ENCODE peak calls at places on chromosomes 2 and 18, in four cellular contexts. One of them, this sample, is unnamed.

GRCh38 chr2:53751728-53752127 is 15.9 kb upstream of the CHAC2 start:
- DNase-seq in neuronal stem cell: no peak
- DNase-seq in trophoblast cell: no peak
- DNase-seq in mesendoderm: no peak
- DNase-seq in this sample: peak; percentile 71

GRCh38 chr18:80225685-80226084 is 21.6 kb downstream of the PARD6G start:
- DNase-seq in neuronal stem cell: no peak
- DNase-seq in trophoblast cell: no peak
- DNase-seq in mesendoderm: no peak
- DNase-seq in this sample: no peak

GRCh38 chr18:7830468-7830867 is 263.4 kb downstream of the PTPRM start:
- DNase-seq in neuronal stem cell: no peak
- DNase-seq in mesendoderm: peak; percentile 50
- DNase-seq in trophoblast cell: no peak
- DNase-seq in this sample: no peak

GRCh38 chr2:111162718-111163331 is 42.1 kb downstream of the BCL2L11 start:
- DNase-seq in mesendoderm: no peak
- DNase-seq in trophoblast cell: peak; percentile 5
- DNase-seq in neuronal stem cell: no peak
- DNase-seq in this sample: peak; percentile 43

GRCh38 chr18:70422061-70422965 is 133.5 kb downstream of the SOCS6 start:
- DNase-seq in trophoblast cell: peak; percentile 10
- DNase-seq in neuronal stem cell: no peak
- DNase-seq in mesendoderm: peak; percentile 67
- DNase-seq in this sample: peak; percentile 93

GRCh38 chr18:74942319-74942910 is 266.5 kb downstream of the PTGR3 start:
- DNase-seq in trophoblast cell: peak; percentile 3
- DNase-seq in neuronal stem cell: no peak
- DNase-seq in mesendoderm: no peak
- DNase-seq in this sample: peak; percentile 75

GRCh38 chr18:73942081-73942625 is 205.5 kb downstream of the FBXO15 start:
- DNase-seq in mesendoderm: no peak
- DNase-seq in neuronal stem cell: no peak
- DNase-seq in trophoblast cell: no peak
- DNase-seq in this sample: no peak

GRCh38 chr2:189625636-189626035 is 35.6 kb upstream of the ASNSD1 start:
- DNase-seq in trophoblast cell: no peak
- DNase-seq in neuronal stem cell: no peak
- DNase-seq in mesendoderm: no peak
- DNase-seq in this sample: no peak

GRCh38 chr2:85913854-85914524 is 25.2 kb upstream of the ST3GAL5 start:
- DNase-seq in neuronal stem cell: no peak
- DNase-seq in mesendoderm: no peak
- DNase-seq in trophoblast cell: no peak
- DNase-seq in this sample: peak; percentile 57

GRCh38 chr18:1464444-1465217 is 560.0 kb downstream of the ADCYAP1 start:
- DNase-seq in neuronal stem cell: no peak
- DNase-seq in mesendoderm: no peak
- DNase-seq in trophoblast cell: no peak
- DNase-seq in this sample: no peak

GRCh38 chr2:229660951-229661350 is 53.4 kb downstream of the DNER start:
- DNase-seq in trophoblast cell: no peak
- DNase-seq in neuronal stem cell: no peak
- DNase-seq in mesendoderm: peak; percentile 5
- DNase-seq in this sample: no peak

GRCh38 chr2:208077286-208077685 is 47.0 kb downstream of the CRYGD start:
- DNase-seq in trophoblast cell: no peak
- DNase-seq in mesendoderm: no peak
- DNase-seq in neuronal stem cell: no peak
- DNase-seq in this sample: peak; percentile 5

GRCh38 chr2:43539436-43539835 is 56.4 kb downstream of the THADA start:
- DNase-seq in mesendoderm: no peak
- DNase-seq in neuronal stem cell: no peak
- DNase-seq in trophoblast cell: no peak
- DNase-seq in this sample: no peak

GRCh38 chr18:183769-184168 is 25.4 kb downstream of the USP14 start:
- DNase-seq in trophoblast cell: no peak
- DNase-seq in neuronal stem cell: no peak
- DNase-seq in mesendoderm: no peak
- DNase-seq in this sample: no peak

GRCh38 chr2:122031544-122032263 is 276.3 kb downstream of the TSN start:
- DNase-seq in neuronal stem cell: no peak
- DNase-seq in mesendoderm: no peak
- DNase-seq in trophoblast cell: no peak
- DNase-seq in this sample: peak; percentile 27

GRCh38 chr2:96693286-96694200 is 46.3 kb downstream of the LMAN2L start:
- DNase-seq in trophoblast cell: no peak
- DNase-seq in mesendoderm: no peak
- DNase-seq in neuronal stem cell: no peak
- DNase-seq in this sample: no peak

GRCh38 chr2:209411296-209411695 is 12.6 kb upstream of the MAP2 start:
- DNase-seq in trophoblast cell: no peak
- DNase-seq in neuronal stem cell: no peak
- DNase-seq in mesendoderm: no peak
- DNase-seq in this sample: no peak

GRCh38 chr2:235127909-235128308 is 176.1 kb downstream of the SH3BP4 start:
- DNase-seq in neuronal stem cell: no peak
- DNase-seq in mesendoderm: no peak
- DNase-seq in trophoblast cell: no peak
- DNase-seq in this sample: no peak

GRCh38 chr2:235026137-235026536 is 74.3 kb downstream of the SH3BP4 start:
- DNase-seq in mesendoderm: peak; percentile 49
- DNase-seq in trophoblast cell: peak; percentile 38
- DNase-seq in neuronal stem cell: no peak
- DNase-seq in this sample: peak; percentile 88

GRCh38 chr2:15842771-15843666 is 97.3 kb upstream of the MYCN start:
- DNase-seq in mesendoderm: peak; percentile 37
- DNase-seq in neuronal stem cell: no peak
- DNase-seq in trophoblast cell: no peak
- DNase-seq in this sample: no peak

GRCh38 chr2:102619414-102620319 is at the start of gene SLC9A2:
- DNase-seq in neuronal stem cell: peak; percentile 48
- DNase-seq in trophoblast cell: peak; percentile 6
- DNase-seq in mesendoderm: peak; percentile 61
- DNase-seq in this sample: no peak

GRCh38 chr2:134670955-134671354 is 47.8 kb downstream of the TMEM163 start:
- DNase-seq in neuronal stem cell: no peak
- DNase-seq in trophoblast cell: no peak
- DNase-seq in mesendoderm: no peak
- DNase-seq in this sample: no peak

GRCh38 chr2:47697000-47697601 is 85.8 kb upstream of the MSH6 start:
- DNase-seq in trophoblast cell: no peak
- DNase-seq in neuronal stem cell: no peak
- DNase-seq in mesendoderm: peak; percentile 48
- DNase-seq in this sample: no peak
- H3K4ac ChIP-seq in trophoblast cell: peak overlapping the region; percentile 52
- H3K4ac ChIP-seq in neuronal stem cell: no peak overlapping the region
- H3K4ac ChIP-seq in mesendoderm: peak overlapping the region; percentile 59
- H3K4ac ChIP-seq in this sample: no peak overlapping the region

DNA sequence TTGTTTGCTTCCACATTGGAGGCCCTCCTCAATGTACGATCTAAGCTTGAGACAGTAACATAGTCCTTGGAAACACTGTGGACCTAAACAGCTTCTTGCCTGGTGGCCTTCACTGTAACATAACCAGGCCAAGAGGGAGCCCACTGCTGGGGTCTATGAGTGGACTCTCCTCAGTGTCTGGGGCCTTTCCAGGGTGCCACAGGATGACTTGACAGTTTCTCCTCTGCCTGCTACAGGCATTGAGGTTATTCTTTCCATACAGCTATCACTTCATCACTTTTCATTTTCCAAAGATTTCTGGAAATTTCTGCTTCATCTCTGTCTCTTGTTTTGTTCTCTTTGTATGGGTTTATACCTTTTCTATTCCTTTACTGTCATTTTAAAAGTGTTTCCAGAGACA is 11.3 kb downstream of the SCTR start:
- DNase-seq in trophoblast cell: no peak
- DNase-seq in neuronal stem cell: no peak
- DNase-seq in mesendoderm: no peak
- DNase-seq in this sample: no peak
- H3K4ac ChIP-seq in trophoblast cell: no peak overlapping the region
- H3K4ac ChIP-seq in neuronal stem cell: no peak overlapping the region
- H3K4ac ChIP-seq in mesendoderm: no peak overlapping the region
- H3K4ac ChIP-seq in this sample: no peak overlapping the region

DNA sequence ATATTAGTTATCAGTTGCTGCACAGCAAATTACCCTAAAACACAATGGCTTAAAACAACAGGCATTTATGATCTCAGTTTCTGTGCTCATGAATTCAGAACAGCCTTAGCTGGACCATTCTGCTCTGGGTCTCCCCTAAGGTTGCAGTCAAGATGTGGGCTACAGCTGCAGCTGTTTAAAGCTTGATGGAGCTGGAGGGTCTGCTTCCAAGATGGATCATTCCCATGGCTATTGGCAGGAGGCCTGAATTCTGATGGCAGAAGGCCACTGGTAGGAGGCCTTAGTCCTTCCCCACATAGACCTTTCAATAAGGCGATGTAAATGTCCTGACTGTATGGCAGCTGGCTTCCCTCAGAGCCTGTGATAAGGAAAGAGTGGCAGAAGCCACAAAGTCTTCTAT is 118.6 kb upstream of the SERPINE2 start:
- DNase-seq in mesendoderm: no peak
- DNase-seq in neuronal stem cell: no peak
- DNase-seq in trophoblast cell: no peak
- DNase-seq in this sample: no peak
- H3K4ac ChIP-seq in mesendoderm: no peak overlapping the region
- H3K4ac ChIP-seq in neuronal stem cell: no peak overlapping the region
- H3K4ac ChIP-seq in trophoblast cell: no peak overlapping the region
- H3K4ac ChIP-seq in this sample: no peak overlapping the region

GRCh38 chr2:126775300-126775985 is 119.5 kb downstream of the GYPC start:
- DNase-seq in trophoblast cell: no peak
- DNase-seq in mesendoderm: no peak
- DNase-seq in neuronal stem cell: no peak
- DNase-seq in this sample: no peak

GRCh38 chr2:126776255-126776654 is 120.3 kb downstream of the GYPC start:
- DNase-seq in neuronal stem cell: no peak
- DNase-seq in mesendoderm: no peak
- DNase-seq in trophoblast cell: no peak
- DNase-seq in this sample: no peak

GRCh38 chr2:126777620-126777978 is 121.1 kb upstream of the TEX51 start:
- DNase-seq in mesendoderm: no peak
- DNase-seq in trophoblast cell: no peak
- DNase-seq in neuronal stem cell: no peak
- DNase-seq in this sample: no peak

GRCh38 chr2:126778561-126779285 is 120.0 kb upstream of the TEX51 start:
- DNase-seq in trophoblast cell: no peak
- DNase-seq in mesendoderm: peak; percentile 67
- DNase-seq in neuronal stem cell: peak; percentile 24
- DNase-seq in this sample: no peak

GRCh38 chr2:126776701-126777619 is 121.0 kb downstream of the GYPC start:
- DNase-seq in neuronal stem cell: peak; percentile 72
- DNase-seq in mesendoderm: peak; percentile 78
- DNase-seq in trophoblast cell: peak; percentile 42
- DNase-seq in this sample: peak; percentile 62
- H3K4ac ChIP-seq in neuronal stem cell: no peak overlapping the region
- H3K4ac ChIP-seq in mesendoderm: peak overlapping the region; percentile 8
- H3K4ac ChIP-seq in trophoblast cell: peak overlapping the region; percentile 53
- H3K4ac ChIP-seq in this sample: no peak overlapping the region

GRCh38 chr18:24317370-24317769 is 80.3 kb downstream of the OSBPL1A start:
- DNase-seq in trophoblast cell: no peak
- DNase-seq in neuronal stem cell: no peak
- DNase-seq in mesendoderm: no peak
- DNase-seq in this sample: no peak
- H3K4ac ChIP-seq in trophoblast cell: no peak overlapping the region
- H3K4ac ChIP-seq in neuronal stem cell: no peak overlapping the region
- H3K4ac ChIP-seq in mesendoderm: no peak overlapping the region
- H3K4ac ChIP-seq in this sample: no peak overlapping the region

DNA sequence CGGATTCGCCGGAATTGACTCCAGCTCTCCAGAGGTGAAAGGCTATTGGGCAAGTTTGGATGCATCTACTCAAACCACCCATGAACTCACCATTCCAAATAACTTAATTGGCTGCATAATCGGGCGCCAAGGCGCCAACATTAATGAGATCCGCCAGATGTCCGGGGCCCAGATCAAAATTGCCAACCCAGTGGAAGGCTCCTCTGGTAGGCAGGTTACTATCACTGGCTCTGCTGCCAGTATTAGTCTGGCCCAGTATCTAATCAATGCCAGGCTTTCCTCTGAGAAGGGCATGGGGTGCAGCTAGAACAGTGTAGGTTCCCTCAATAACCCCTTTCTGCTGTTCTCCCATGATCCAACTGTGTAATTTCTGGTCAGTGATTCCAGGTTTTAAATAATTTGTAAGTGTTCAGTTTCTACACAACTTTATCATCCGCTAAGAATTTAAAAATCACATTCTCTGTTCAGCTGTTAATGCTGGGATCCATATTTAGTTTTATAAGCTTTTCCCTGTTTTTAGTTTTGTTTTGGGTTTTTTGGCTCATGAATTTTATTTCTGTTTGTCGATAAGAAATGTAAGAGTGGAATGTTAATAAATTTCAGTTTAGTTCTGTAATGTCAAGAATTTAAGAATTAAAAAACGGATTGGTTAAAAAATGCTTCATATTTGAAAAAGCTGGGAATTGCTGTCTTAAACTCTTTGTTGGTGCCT is 1.4 kb downstream of the PCBP1 start:
- DNase-seq in neuronal stem cell: no peak
- DNase-seq in trophoblast cell: no peak
- DNase-seq in mesendoderm: peak; percentile 65
- DNase-seq in this sample: peak; percentile 6
- H3K4ac ChIP-seq in neuronal stem cell: peak overlapping the region; percentile 45
- H3K4ac ChIP-seq in trophoblast cell: peak overlapping the region; percentile 98
- H3K4ac ChIP-seq in mesendoderm: peak overlapping the region; percentile 93
- H3K4ac ChIP-seq in this sample: peak overlapping the region; percentile 99

DNA sequence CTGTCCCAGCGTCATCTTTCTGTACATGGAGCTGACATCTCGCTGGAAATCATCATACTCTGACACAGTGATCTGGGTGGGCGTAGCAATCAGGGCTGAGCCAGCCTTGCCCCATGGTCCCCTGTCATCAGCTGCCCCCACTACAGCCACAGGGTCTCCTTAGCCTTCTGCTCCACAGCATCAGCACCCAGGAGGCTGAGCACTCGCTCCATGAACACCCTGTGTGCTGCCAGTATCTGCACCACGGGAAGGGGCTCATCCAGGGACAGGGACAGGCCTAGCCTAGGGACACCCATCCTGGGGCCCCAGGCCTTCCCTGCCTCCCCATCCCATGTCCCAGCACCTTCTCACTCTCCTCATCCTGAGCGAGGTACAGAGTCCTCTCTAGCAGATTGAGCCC is 11.4 kb downstream of the ALPG start:
- DNase-seq in trophoblast cell: no peak
- DNase-seq in mesendoderm: no peak
- DNase-seq in neuronal stem cell: no peak
- DNase-seq in this sample: no peak
- H3K4ac ChIP-seq in trophoblast cell: no peak overlapping the region
- H3K4ac ChIP-seq in mesendoderm: no peak overlapping the region
- H3K4ac ChIP-seq in neuronal stem cell: no peak overlapping the region
- H3K4ac ChIP-seq in this sample: no peak overlapping the region

This sample was measured in IMR-90.